ENCODE peak calls at places on chromosome 5, in five cellular contexts. H is T-cell; G is stimulated activated naive B cell treated with anti-CD40 and anti-IgM and Interleukin-4, amounts not matched to agents 10 μg/mL and 1 μg/mL and 100 μg/mL, for 72 hours; R is transverse colon; V is DMS153. K is an unnamed sample.

GRCh38 chr5:172624083-172624995 is 16.7 kb upstream of the NEURL1B start:
- DNase-seq in H (no peak), G (no peak), V (no peak), R (no peak), K (no peak)

GRCh38 chr5:115952579-115952978 is 9.7 kb upstream of the LVRN start:
- DNase-seq in V (no peak), G (no peak), H (no peak), R (no peak), K (no peak)

GRCh38 chr5:43428034-43428712 is 16.0 kb upstream of the CCL28 start:
- DNase-seq in H (no peak), V (no peak), R (no peak), G (no peak), K (no peak)

GRCh38 chr5:112192886-112193285 is 226.2 kb downstream of the EPB41L4A start:
- DNase-seq in R (no peak), H (no peak), G (no peak), V (no peak), K (no peak)

GRCh38 chr5:158958048-158958994 is 141.4 kb downstream of the EBF1 start:
- DNase-seq in G (peak; percentile 40), H (no peak), R (no peak), V (no peak), K (no peak)

GRCh38 chr5:96293966-96294886 is 138.8 kb downstream of the PCSK1 start:
- DNase-seq in V (peak; percentile 21), G (no peak), H (no peak), R (no peak), K (no peak)

GRCh38 chr5:17802256-17802655 is 168.0 kb downstream of the TAF11L14 start:
- DNase-seq in R (no peak), H (no peak), V (no peak), G (no peak), K (no peak)

GRCh38 chr5:171927345-171927941 is 79.0 kb downstream of the FBXW11 start:
- DNase-seq in R (no peak), V (no peak), G (no peak), H (no peak), K (no peak)

GRCh38 chr5:173940269-173940668 is 48.7 kb upstream of the C5orf47 start:
- DNase-seq in V (no peak), G (no peak), H (no peak), R (no peak), K (no peak)

GRCh38 chr5:103532116-103532734 is 30.4 kb downstream of the NUDT12 start:
- DNase-seq in H (no peak), V (no peak), R (no peak), G (no peak), K (no peak)

GRCh38 chr5:104845541-104845940 is 1283.0 kb upstream of the NUDT12 start:
- DNase-seq in G (no peak), R (no peak), H (no peak), V (no peak), K (no peak)

GRCh38 chr5:40552981-40553380 is 126.7 kb upstream of the PTGER4 start:
- DNase-seq in V (no peak), R (no peak), H (no peak), G (no peak), K (no peak)

GRCh38 chr5:174503461-174504265 is 220.7 kb upstream of the MSX2 start:
- DNase-seq in R (peak; percentile 52), H (no peak), G (no peak), V (peak; percentile 49), K (peak; percentile 72)

GRCh38 chr5:62354028-62354874 is 48.2 kb downstream of the KIF2A start:
- DNase-seq in H (no peak), R (no peak), G (no peak), V (no peak), K (peak; percentile 57)

GRCh38 chr5:98916540-98916939 is 12.3 kb downstream of the CHD1 start:
- DNase-seq in G (no peak), V (no peak), R (no peak), H (no peak), K (no peak)

GRCh38 chr5:90549729-90550275 is 8.8 kb upstream of the ADGRV1 start:
- DNase-seq in V (no peak), H (no peak), R (no peak), G (no peak), K (no peak)

GRCh38 chr5:142364251-142365145 is 39.7 kb upstream of the SPRY4 start:
- DNase-seq in V (peak; percentile 62), H (no peak), R (peak; percentile 41), G (peak; percentile 11), K (peak; percentile 82)

GRCh38 chr5:123810911-123811310 is 298.9 kb downstream of the CSNK1G3 start:
- DNase-seq in V (no peak), H (no peak), R (no peak), G (no peak), K (no peak)

GRCh38 chr5:6712136-6712581 is 1.1 kb upstream of the TENT4A start:
- DNase-seq in G (peak; percentile 43), H (no peak), R (peak; percentile 61), V (peak; percentile 68), K (peak; percentile 34)

GRCh38 chr5:26553079-26553478 is 485.3 kb downstream of the CDH9 start:
- DNase-seq in V (peak; percentile 97), G (no peak), H (no peak), R (no peak), K (no peak)

GRCh38 chr5:10474521-10475075 is 32.9 kb downstream of the ROPN1L start:
- DNase-seq in V (no peak), R (no peak), G (no peak), H (no peak), K (no peak)

GRCh38 chr5:154674029-154674428 is 81.1 kb upstream of the LARP1 start:
- DNase-seq in V (no peak), H (no peak), R (no peak), G (no peak), K (no peak)

GRCh38 chr5:78287833-78288232 is 6.7 kb downstream of the AP3B1 start:
- DNase-seq in R (no peak), H (no peak), G (no peak), V (no peak), K (no peak)

GRCh38 chr5:154078305-154078704 is 39.5 kb downstream of the MFAP3 start:
- DNase-seq in G (no peak), H (no peak), V (peak; percentile 31), R (no peak), K (no peak)

GRCh38 chr5:137336565-137337120 is 162.5 kb downstream of the SPOCK1 start:
- DNase-seq in V (no peak), G (no peak), R (no peak), H (no peak), K (no peak)